ENCODE peak calls at places on chromosomes 3 and 15, in four cellular contexts. B is activated naive CD4-positive, alpha-beta T cell; E is brain microvascular endothelial cell; X is left cardiac atrium. M is an unnamed sample.

GRCh38 chr3:46280105-46280797 is 38.0 kb downstream of the CCR3 start:
- DNase-seq in B (no peak), E (peak), X (peak), M (no peak)

GRCh38 chr3:46057716-46058115 is 30.4 kb upstream of the XCR1 start:
- DNase-seq in B (no peak), E (no peak), X (no peak), M (no peak)

GRCh38 chr3:85397434-85397833 is 438.6 kb downstream of the CADM2 start:
- DNase-seq in B (no peak), E (no peak), X (no peak), M (no peak)

GRCh38 chr3:32937331-32937730 is 14.1 kb upstream of the CCR4 start:
- DNase-seq in B (no peak), E (peak), X (no peak), M (no peak)

GRCh38 chr15:90266485-90266884 is 1.0 kb downstream of the NGRN start:
- DNase-seq in B (no peak), E (peak), X (no peak), M (no peak)

GRCh38 chr15:51348688-51349087 is 7.2 kb downstream of the GLDN start:
- DNase-seq in B (no peak), E (no peak), X (no peak), M (no peak)

GRCh38 chr15:98142584-98142983 is 182.1 kb downstream of the ARRDC4 start:
- DNase-seq in B (no peak), E (no peak), X (no peak), M (no peak)

GRCh38 chr15:58568157-58568571 is 136.4 kb downstream of the LIPC start:
- DNase-seq in B (no peak), E (no peak), X (peak), M (no peak)

GRCh38 chr15:99474981-99475753 is 90.6 kb upstream of the MEF2A start:
- DNase-seq in B (no peak), E (no peak), X (peak), M (no peak)

GRCh38 chr3:52291508-52292181 is 4.0 kb downstream of the GLYCTK start:
- DNase-seq in B (no peak), E (no peak), X (no peak), M (peak)

GRCh38 chr15:45378913-45379262 is 544 bp upstream of the GATM start:
- DNase-seq in B (no peak), E (no peak), X (peak), M (no peak)

GRCh38 chr3:189229421-189229820 is 57.6 kb downstream of the TPRG1 start:
- DNase-seq in B (no peak), E (no peak), X (no peak), M (no peak)

M was measured in 8988T.